ENCODE peak calls at places on chromosome 12, in four cellular contexts. One of them, this sample, is unnamed.

GRCh38 chr12:15209782-15210181 is 11.4 kb downstream of the RERG start:
- DNase-seq in suprapubic skin: no peak
- DNase-seq in AG09309: peak; percentile 8
- DNase-seq in astrocyte of the spinal cord: peak; percentile 80
- DNase-seq in this sample: peak; percentile 26

GRCh38 chr12:15035185-15035584 is 62.3 kb downstream of the PDE6H start:
- DNase-seq in suprapubic skin: no peak
- DNase-seq in AG09309: no peak
- DNase-seq in astrocyte of the spinal cord: no peak
- DNase-seq in this sample: no peak

GRCh38 chr12:80187660-80188090 is 88.3 kb downstream of the OTOGL start:
- DNase-seq in suprapubic skin: no peak
- DNase-seq in AG09309: no peak
- DNase-seq in astrocyte of the spinal cord: peak; percentile 56
- DNase-seq in this sample: no peak

GRCh38 chr12:45849289-45849688 is 119.8 kb downstream of the ARID2 start:
- DNase-seq in suprapubic skin: no peak
- DNase-seq in AG09309: no peak
- DNase-seq in astrocyte of the spinal cord: no peak
- DNase-seq in this sample: no peak

GRCh38 chr12:119374615-119375014 is 40.1 kb downstream of the CCDC60 start:
- DNase-seq in suprapubic skin: no peak
- DNase-seq in AG09309: no peak
- DNase-seq in astrocyte of the spinal cord: no peak
- DNase-seq in this sample: no peak

GRCh38 chr12:88985631-88986030 is 366.7 kb downstream of the DUSP6 start:
- DNase-seq in suprapubic skin: no peak
- DNase-seq in AG09309: peak; percentile 3
- DNase-seq in astrocyte of the spinal cord: no peak
- DNase-seq in this sample: no peak

GRCh38 chr12:26643532-26644315 is 189.3 kb downstream of the ITPR2 start:
- DNase-seq in suprapubic skin: no peak
- DNase-seq in AG09309: no peak
- DNase-seq in astrocyte of the spinal cord: no peak
- DNase-seq in this sample: no peak

GRCh38 chr12:25377475-25378179 is 126.9 kb upstream of the KRAS start:
- DNase-seq in suprapubic skin: no peak
- DNase-seq in AG09309: peak; percentile 24
- DNase-seq in astrocyte of the spinal cord: peak; percentile 40
- DNase-seq in this sample: peak; percentile 34

GRCh38 chr12:75877588-75878381 is 153.8 kb downstream of the PHLDA1 start:
- DNase-seq in suprapubic skin: no peak
- DNase-seq in AG09309: no peak
- DNase-seq in astrocyte of the spinal cord: peak; percentile 35
- DNase-seq in this sample: no peak

GRCh38 chr12:130729344-130729743 is 13.2 kb upstream of the RIMBP2 start:
- DNase-seq in suprapubic skin: no peak
- DNase-seq in AG09309: no peak
- DNase-seq in astrocyte of the spinal cord: no peak
- DNase-seq in this sample: no peak

GRCh38 chr12:49903700-49904423 is at the start of gene FAIM2:
- DNase-seq in suprapubic skin: no peak
- DNase-seq in AG09309: peak; percentile 40
- DNase-seq in astrocyte of the spinal cord: peak; percentile 28
- DNase-seq in this sample: no peak

GRCh38 chr12:5227722-5228274 is 184.1 kb downstream of the KCNA5 start:
- DNase-seq in suprapubic skin: no peak
- DNase-seq in AG09309: no peak
- DNase-seq in astrocyte of the spinal cord: no peak
- DNase-seq in this sample: no peak

GRCh38 chr12:47272412-47273190 is 192.8 kb upstream of the AMIGO2 start:
- DNase-seq in suprapubic skin: no peak
- DNase-seq in AG09309: no peak
- DNase-seq in astrocyte of the spinal cord: no peak
- DNase-seq in this sample: no peak

GRCh38 chr12:52132754-52133161 is 53.3 kb downstream of the SMIM41 start:
- DNase-seq in suprapubic skin: peak; percentile 63
- DNase-seq in AG09309: peak; percentile 33
- DNase-seq in astrocyte of the spinal cord: no peak
- DNase-seq in this sample: no peak

GRCh38 chr12:120999191-121000120 is 16.8 kb downstream of the C12orf43 start:
- DNase-seq in suprapubic skin: no peak
- DNase-seq in AG09309: no peak
- DNase-seq in astrocyte of the spinal cord: no peak
- DNase-seq in this sample: no peak

GRCh38 chr12:39919790-39920189 is 186.1 kb downstream of the SLC2A13 start:
- DNase-seq in suprapubic skin: no peak
- DNase-seq in AG09309: no peak
- DNase-seq in astrocyte of the spinal cord: no peak
- DNase-seq in this sample: no peak

DNA sequence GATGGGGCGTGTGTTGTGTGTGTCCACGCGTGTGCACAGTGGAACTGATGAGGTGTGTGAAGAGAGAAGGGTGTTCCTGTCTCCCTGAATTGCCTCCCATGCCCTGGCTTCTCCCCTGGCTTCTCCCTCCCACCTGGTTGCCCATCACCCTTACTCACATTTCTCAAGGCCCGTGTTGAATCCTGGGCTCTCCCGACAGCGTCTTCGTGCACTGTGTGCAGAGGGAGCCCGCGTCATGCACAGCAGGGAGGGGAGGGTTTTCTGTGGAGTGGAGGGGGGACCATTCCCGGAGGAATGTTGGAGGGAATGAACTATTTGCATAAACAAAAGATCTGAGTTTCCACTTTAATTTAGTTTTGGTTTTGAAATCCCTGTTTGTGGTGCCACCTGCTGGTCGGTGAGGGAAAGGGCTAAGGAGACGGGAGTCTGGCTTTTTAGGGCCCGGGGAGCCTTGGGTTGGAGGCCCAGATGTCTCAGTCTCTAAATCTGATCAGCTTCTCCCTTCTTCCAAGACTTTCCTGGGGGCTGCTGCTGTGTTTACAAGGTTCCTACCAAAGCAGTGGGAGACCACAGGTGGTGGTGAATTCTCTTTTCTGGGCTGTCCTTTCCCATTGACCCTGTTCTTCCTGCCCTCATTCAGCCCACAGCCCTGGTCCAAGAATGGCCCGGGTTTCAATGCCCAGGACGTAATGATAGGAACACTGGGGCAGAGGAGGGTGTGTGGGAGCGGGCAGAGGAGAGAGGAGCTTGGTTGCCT is at the start of gene C1R:
- DNase-seq in suprapubic skin: peak; percentile 90
- DNase-seq in AG09309: peak; percentile 78
- DNase-seq in astrocyte of the spinal cord: peak; percentile 82
- DNase-seq in this sample: peak; percentile 60
- H3K4me3 ChIP-seq in suprapubic skin: peak within 1 kb of the TSS; percentile 52
- H3K4me3 ChIP-seq in AG09309: peak within 1 kb of the TSS; percentile 52
- H3K4me3 ChIP-seq in astrocyte of the spinal cord: peak within 1 kb of the TSS; percentile 44
- H3K4me3 ChIP-seq in this sample: peak within 1 kb of the TSS; percentile 66

DNA sequence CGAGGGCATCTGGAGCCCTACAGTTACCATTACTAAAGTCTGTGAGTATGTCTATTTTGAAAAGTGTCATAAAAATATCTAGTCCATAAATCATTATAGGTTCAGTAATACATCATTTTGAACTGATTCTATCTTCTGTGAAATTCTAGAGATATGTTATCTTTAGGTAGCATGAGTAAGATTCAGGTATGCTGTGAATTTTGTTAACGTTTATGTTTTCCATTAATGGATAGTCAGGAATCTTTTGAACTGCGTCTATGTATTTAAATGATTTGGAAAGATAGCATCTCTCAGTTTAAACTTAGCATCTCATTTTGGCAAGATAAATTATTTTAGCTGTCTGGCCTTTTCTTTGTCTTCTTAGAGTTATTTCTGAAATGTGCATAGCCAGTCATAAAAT is 8.3 kb downstream of the ALG10B start:
- DNase-seq in suprapubic skin: no peak
- DNase-seq in AG09309: no peak
- DNase-seq in astrocyte of the spinal cord: no peak
- DNase-seq in this sample: no peak
- TF ChIP-seq CTCF in suprapubic skin: no peak
- TF ChIP-seq CTCF in AG09309: no peak
- TF ChIP-seq CTCF in astrocyte of the spinal cord: no peak
- TF ChIP-seq CTCF in this sample: no peak

GRCh38 chr12:92656911-92657310 is 45.9 kb upstream of the PLEKHG7 start:
- DNase-seq in suprapubic skin: no peak
- DNase-seq in AG09309: no peak
- DNase-seq in astrocyte of the spinal cord: no peak
- DNase-seq in this sample: no peak

GRCh38 chr12:92665496-92665895 is 37.3 kb upstream of the PLEKHG7 start:
- DNase-seq in suprapubic skin: no peak
- DNase-seq in AG09309: no peak
- DNase-seq in astrocyte of the spinal cord: no peak
- DNase-seq in this sample: no peak

GRCh38 chr12:92661269-92661668 is 41.5 kb upstream of the PLEKHG7 start:
- DNase-seq in suprapubic skin: no peak
- DNase-seq in AG09309: no peak
- DNase-seq in astrocyte of the spinal cord: no peak
- DNase-seq in this sample: no peak
- H3K4me3 ChIP-seq in suprapubic skin: no peak overlapping the region
- H3K4me3 ChIP-seq in AG09309: no peak overlapping the region
- H3K4me3 ChIP-seq in astrocyte of the spinal cord: no peak overlapping the region
- H3K4me3 ChIP-seq in this sample: no peak overlapping the region

GRCh38 chr12:124727922-124728321 is 135.7 kb downstream of the SCARB1 start:
- DNase-seq in suprapubic skin: no peak
- DNase-seq in AG09309: no peak
- DNase-seq in astrocyte of the spinal cord: no peak
- DNase-seq in this sample: no peak
- TF ChIP-seq CTCF in suprapubic skin: no peak
- TF ChIP-seq CTCF in AG09309: no peak
- TF ChIP-seq CTCF in astrocyte of the spinal cord: no peak
- TF ChIP-seq CTCF in this sample: no peak